ENCODE peak calls at places on chromosomes 7 and 10, in seven cellular contexts. M is activated T-helper 1 cell treated with anti-CD3 and anti-CD28 coated beads, Interleukin-12 subunit alpha, Interleukin-12 subunit beta, Interleukin-2, Interleukin-4 antibody, amounts not matched to agents 30 ng/mL and 10 ng/mL and 1 ng/mL, durations not matched to agents 14 hours and 24 hours and 36 hours; X is stimulated activated CD8-positive, alpha-beta memory T cell treated with anti-CD3 and anti-CD28 coated beads, Interleukin-15, amount 100 ng/mL, for 24 hours; L is CD8-positive, alpha-beta memory T cell; F is left ventricle myocardium inferior; E is CD8-positive, alpha-beta T cell; G is NCI-H510A treated with DMSO at 0.1 percent for 48 hours. Y is an unnamed sample.

GRCh38 chr10:53162856-53163255 is 390.3 kb upstream of the MBL2 start:
- DNase-seq in F (no peak), E (no peak), M (no peak), X (no peak), L (no peak), G (no peak), Y (no peak)

GRCh38 chr10:42428534-42428933 is 209.8 kb downstream of the ZNF33B start:
- DNase-seq in M (no peak), X (no peak), E (no peak), F (no peak), L (no peak), G (no peak), Y (no peak)

GRCh38 chr10:129933456-129934092 is 30.5 kb downstream of the EBF3 start:
- DNase-seq in X (no peak), F (peak; percentile 6), M (no peak), L (no peak), E (no peak), G (no peak), Y (no peak)

GRCh38 chr10:106519376-106520035 is 645.0 kb downstream of the SORCS1 start:
- DNase-seq in G (no peak), F (no peak), M (no peak), X (no peak), E (no peak), L (no peak), Y (no peak)

GRCh38 chr10:86252051-86252450 is 114.5 kb downstream of the GRID1 start:
- DNase-seq in F (no peak), X (no peak), L (no peak), G (no peak), M (no peak), E (no peak), Y (no peak)

GRCh38 chr10:52540479-52540984 is 226.5 kb downstream of the DKK1 start:
- DNase-seq in F (no peak), M (no peak), E (no peak), G (no peak), X (no peak), L (no peak), Y (no peak)

GRCh38 chr7:105791926-105792325 is 84.5 kb downstream of the ATXN7L1 start:
- DNase-seq in M (no peak), L (no peak), E (no peak), F (no peak), G (no peak), X (no peak), Y (no peak)

GRCh38 chr7:877312-878232 is 1.2 kb downstream of the GET4 start:
- DNase-seq in L (no peak), F (no peak), M (no peak), X (no peak), E (no peak), G (no peak), Y (no peak)

GRCh38 chr10:98267894-98268693 is at the start of gene LOXL4:
- DNase-seq in L (no peak), M (no peak), E (no peak), X (no peak), G (peak; percentile 28), F (no peak), Y (peak; percentile 60)

GRCh38 chr10:93216341-93216985 is 142.8 kb downstream of the CYP26A1 start:
- DNase-seq in E (no peak), X (no peak), G (no peak), L (no peak), F (no peak), M (no peak), Y (no peak)

GRCh38 chr7:114310344-114311118 is 104.1 kb upstream of the FOXP2 start:
- DNase-seq in F (no peak), M (no peak), L (no peak), X (no peak), E (no peak), G (no peak), Y (no peak)

GRCh38 chr10:102859911-102860310 is 5.9 kb downstream of the BORCS7 start:
- DNase-seq in L (no peak), G (no peak), F (no peak), M (no peak), X (no peak), E (no peak), Y (no peak)

GRCh38 chr10:30115391-30116253 is 56.2 kb upstream of the JCAD start:
- DNase-seq in M (no peak), G (no peak), X (no peak), E (no peak), F (no peak), L (no peak), Y (no peak)

GRCh38 chr7:7706556-7706955 is 11.9 kb downstream of the RPA3 start:
- DNase-seq in F (no peak), G (no peak), M (no peak), L (no peak), E (no peak), X (no peak), Y (no peak)

GRCh38 chr10:6256439-6256838 is 53.7 kb downstream of the PFKFB3 start:
- DNase-seq in X (no peak), L (no peak), G (no peak), M (no peak), F (no peak), E (no peak), Y (no peak)

GRCh38 chr7:3949226-3949625 is 648.2 kb downstream of the SDK1 start:
- DNase-seq in L (no peak), M (no peak), F (no peak), E (no peak), G (no peak), X (no peak), Y (no peak)

GRCh38 chr10:114009281-114009996 is 34.2 kb upstream of the ADRB1 start:
- DNase-seq in M (no peak), G (no peak), F (no peak), X (no peak), E (no peak), L (no peak), Y (no peak)

GRCh38 chr10:114869500-114869899 is 47.9 kb downstream of the FHIP2A start:
- DNase-seq in F (no peak), E (no peak), G (no peak), M (no peak), L (no peak), X (no peak), Y (no peak)

Y was measured in left ventricle myocardium superior.